ENCODE peak calls at places on chromosomes 3 and 15, in nine cellular contexts. One of them, this sample, is unnamed.
A peak's percentile ranks its signal among the peaks of the same experiment; 100 is the strongest.

GRCh38 chr3:43290961-43291360 is 4.6 kb downstream of the SNRK start:
- DNase-seq in AG09309: no peak
- DNase-seq in progenitor cell of endocrine pancreas: no peak
- DNase-seq in cardiac fibroblast: peak; percentile 47
- DNase-seq in fibroblast of pulmonary artery: peak; percentile 47
- DNase-seq in GM12878: no peak
- DNase-seq in endothelial cell: no peak
- DNase-seq in AG04450: no peak
- DNase-seq in BJ: no peak
- DNase-seq in this sample: peak; percentile 46

GRCh38 chr3:17820275-17820674 is 77.8 kb upstream of the TBC1D5 start:
- DNase-seq in AG09309: no peak
- DNase-seq in progenitor cell of endocrine pancreas: no peak
- DNase-seq in cardiac fibroblast: no peak
- DNase-seq in fibroblast of pulmonary artery: no peak
- DNase-seq in GM12878: no peak
- DNase-seq in endothelial cell: no peak
- DNase-seq in AG04450: no peak
- DNase-seq in BJ: no peak
- DNase-seq in this sample: no peak

GRCh38 chr3:11476814-11477213 is 166.9 kb downstream of the VGLL4 start:
- DNase-seq in AG09309: no peak
- DNase-seq in progenitor cell of endocrine pancreas: no peak
- DNase-seq in cardiac fibroblast: no peak
- DNase-seq in fibroblast of pulmonary artery: no peak
- DNase-seq in GM12878: no peak
- DNase-seq in endothelial cell: no peak
- DNase-seq in AG04450: no peak
- DNase-seq in BJ: no peak
- DNase-seq in this sample: no peak

GRCh38 chr3:101556064-101556463 is 5.6 kb upstream of the TRMT10C start:
- DNase-seq in AG09309: no peak
- DNase-seq in progenitor cell of endocrine pancreas: no peak
- DNase-seq in cardiac fibroblast: no peak
- DNase-seq in fibroblast of pulmonary artery: no peak
- DNase-seq in GM12878: no peak
- DNase-seq in endothelial cell: no peak
- DNase-seq in AG04450: no peak
- DNase-seq in BJ: no peak
- DNase-seq in this sample: no peak

GRCh38 chr3:50205719-50206276 is 727 bp downstream of the SLC38A3 start:
- DNase-seq in AG09309: no peak
- DNase-seq in progenitor cell of endocrine pancreas: no peak
- DNase-seq in cardiac fibroblast: no peak
- DNase-seq in fibroblast of pulmonary artery: no peak
- DNase-seq in GM12878: no peak
- DNase-seq in endothelial cell: peak; percentile 32
- DNase-seq in AG04450: no peak
- DNase-seq in BJ: no peak
- DNase-seq in this sample: peak; percentile 61

GRCh38 chr15:40054746-40055575 is 16.0 kb upstream of the SRP14 start:
- DNase-seq in AG09309: no peak
- DNase-seq in progenitor cell of endocrine pancreas: no peak
- DNase-seq in cardiac fibroblast: peak; percentile 33
- DNase-seq in fibroblast of pulmonary artery: no peak
- DNase-seq in GM12878: no peak
- DNase-seq in endothelial cell: no peak
- DNase-seq in AG04450: no peak
- DNase-seq in BJ: no peak
- DNase-seq in this sample: peak; percentile 64

GRCh38 chr15:69762373-69763148 is 309.9 kb downstream of the RPLP1 start:
- DNase-seq in AG09309: no peak
- DNase-seq in progenitor cell of endocrine pancreas: no peak
- DNase-seq in cardiac fibroblast: peak; percentile 13
- DNase-seq in fibroblast of pulmonary artery: peak; percentile 36
- DNase-seq in GM12878: no peak
- DNase-seq in endothelial cell: peak; percentile 13
- DNase-seq in AG04450: no peak
- DNase-seq in BJ: no peak
- DNase-seq in this sample: peak; percentile 54

GRCh38 chr3:58564456-58565160 is 12.6 kb downstream of the FAM107A start:
- DNase-seq in AG09309: peak; percentile 53
- DNase-seq in progenitor cell of endocrine pancreas: no peak
- DNase-seq in cardiac fibroblast: peak; percentile 90
- DNase-seq in fibroblast of pulmonary artery: peak; percentile 81
- DNase-seq in GM12878: no peak
- DNase-seq in endothelial cell: no peak
- DNase-seq in AG04450: peak; percentile 11
- DNase-seq in BJ: peak; percentile 76
- DNase-seq in this sample: no peak

GRCh38 chr15:66706840-66707239 is 4.8 kb downstream of the SMAD6 start:
- DNase-seq in AG09309: no peak
- DNase-seq in progenitor cell of endocrine pancreas: no peak
- DNase-seq in cardiac fibroblast: no peak
- DNase-seq in fibroblast of pulmonary artery: no peak
- DNase-seq in GM12878: no peak
- DNase-seq in endothelial cell: no peak
- DNase-seq in AG04450: no peak
- DNase-seq in BJ: no peak
- DNase-seq in this sample: no peak

GRCh38 chr3:187255314-187255713 is 36.2 kb downstream of the MASP1 start:
- DNase-seq in AG09309: no peak
- DNase-seq in progenitor cell of endocrine pancreas: no peak
- DNase-seq in cardiac fibroblast: no peak
- DNase-seq in fibroblast of pulmonary artery: peak; percentile 64
- DNase-seq in GM12878: no peak
- DNase-seq in endothelial cell: no peak
- DNase-seq in AG04450: no peak
- DNase-seq in BJ: no peak
- DNase-seq in this sample: no peak

GRCh38 chr3:445960-446359 is 249.4 kb downstream of the CHL1 start:
- DNase-seq in AG09309: no peak
- DNase-seq in progenitor cell of endocrine pancreas: no peak
- DNase-seq in cardiac fibroblast: no peak
- DNase-seq in fibroblast of pulmonary artery: no peak
- DNase-seq in GM12878: no peak
- DNase-seq in endothelial cell: no peak
- DNase-seq in AG04450: no peak
- DNase-seq in BJ: no peak
- DNase-seq in this sample: no peak

GRCh38 chr3:98329392-98330124 is 24.1 kb upstream of the OR5K4 start:
- DNase-seq in AG09309: peak; percentile 11
- DNase-seq in progenitor cell of endocrine pancreas: no peak
- DNase-seq in cardiac fibroblast: peak; percentile 67
- DNase-seq in fibroblast of pulmonary artery: peak; percentile 65
- DNase-seq in GM12878: peak; percentile 27
- DNase-seq in endothelial cell: peak; percentile 56
- DNase-seq in AG04450: peak; percentile 6
- DNase-seq in BJ: no peak
- DNase-seq in this sample: peak; percentile 57

GRCh38 chr15:78301326-78301725 is 1.9 kb upstream of the SKIC8 start:
- DNase-seq in AG09309: no peak
- DNase-seq in progenitor cell of endocrine pancreas: no peak
- DNase-seq in cardiac fibroblast: no peak
- DNase-seq in fibroblast of pulmonary artery: no peak
- DNase-seq in GM12878: peak; percentile 45
- DNase-seq in endothelial cell: no peak
- DNase-seq in AG04450: no peak
- DNase-seq in BJ: no peak
- DNase-seq in this sample: peak; percentile 19

GRCh38 chr3:83233715-83234114 is 1472.3 kb upstream of the GBE1 start:
- DNase-seq in AG09309: no peak
- DNase-seq in progenitor cell of endocrine pancreas: no peak
- DNase-seq in cardiac fibroblast: no peak
- DNase-seq in fibroblast of pulmonary artery: no peak
- DNase-seq in GM12878: no peak
- DNase-seq in endothelial cell: no peak
- DNase-seq in AG04450: no peak
- DNase-seq in BJ: no peak
- DNase-seq in this sample: no peak

GRCh38 chr3:83226751-83227150 is 1465.3 kb upstream of the GBE1 start:
- DNase-seq in AG09309: no peak
- DNase-seq in progenitor cell of endocrine pancreas: no peak
- DNase-seq in cardiac fibroblast: no peak
- DNase-seq in fibroblast of pulmonary artery: no peak
- DNase-seq in GM12878: no peak
- DNase-seq in endothelial cell: no peak
- DNase-seq in AG04450: no peak
- DNase-seq in BJ: no peak
- DNase-seq in this sample: no peak

GRCh38 chr3:83230376-83230775 is 1468.9 kb upstream of the GBE1 start:
- DNase-seq in AG09309: no peak
- DNase-seq in progenitor cell of endocrine pancreas: no peak
- DNase-seq in cardiac fibroblast: no peak
- DNase-seq in fibroblast of pulmonary artery: no peak
- DNase-seq in GM12878: no peak
- DNase-seq in endothelial cell: no peak
- DNase-seq in AG04450: no peak
- DNase-seq in BJ: no peak
- DNase-seq in this sample: no peak

GRCh38 chr3:83235180-83235814 is 1473.9 kb upstream of the GBE1 start:
- DNase-seq in AG09309: no peak
- DNase-seq in progenitor cell of endocrine pancreas: no peak
- DNase-seq in cardiac fibroblast: no peak
- DNase-seq in fibroblast of pulmonary artery: no peak
- DNase-seq in GM12878: no peak
- DNase-seq in endothelial cell: no peak
- DNase-seq in AG04450: no peak
- DNase-seq in BJ: no peak
- DNase-seq in this sample: no peak

DNA sequence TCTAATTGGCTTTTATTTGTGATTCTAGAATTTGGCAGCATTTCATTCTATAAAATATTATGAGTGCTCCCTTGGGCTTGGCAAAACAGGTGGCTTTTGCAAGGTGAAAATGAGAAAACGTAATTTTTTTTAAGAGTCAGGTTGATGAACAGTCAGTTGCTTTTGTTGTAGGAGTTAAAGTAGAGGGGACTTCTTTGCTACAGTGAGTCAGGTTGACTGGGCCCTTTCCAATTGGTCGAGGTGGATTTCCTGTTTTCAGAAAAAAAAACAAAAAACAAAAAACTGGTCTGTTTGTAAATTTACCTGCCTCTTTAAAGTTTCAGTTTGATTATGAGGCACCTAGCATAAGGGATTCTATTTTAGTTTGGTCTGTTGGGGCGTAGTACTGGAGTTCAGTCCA is 1469.4 kb upstream of the GBE1 start:
- DNase-seq in AG09309: no peak
- DNase-seq in progenitor cell of endocrine pancreas: no peak
- DNase-seq in cardiac fibroblast: no peak
- DNase-seq in fibroblast of pulmonary artery: no peak
- DNase-seq in GM12878: no peak
- DNase-seq in endothelial cell: no peak
- DNase-seq in AG04450: no peak
- DNase-seq in BJ: no peak
- DNase-seq in this sample: no peak
- TF ChIP-seq CTCF in AG09309: no peak
- TF ChIP-seq CTCF in progenitor cell of endocrine pancreas: no peak
- TF ChIP-seq CTCF in cardiac fibroblast: no peak
- TF ChIP-seq CTCF in fibroblast of pulmonary artery: no peak
- TF ChIP-seq CTCF in GM12878: no peak
- TF ChIP-seq CTCF in endothelial cell: no peak
- TF ChIP-seq CTCF in AG04450: no peak
- TF ChIP-seq CTCF in BJ: no peak
- TF ChIP-seq CTCF in this sample: no peak

GRCh38 chr3:96779810-96780209 is 34.6 kb upstream of the EPHA6 start:
- DNase-seq in AG09309: no peak
- DNase-seq in progenitor cell of endocrine pancreas: no peak
- DNase-seq in cardiac fibroblast: no peak
- DNase-seq in fibroblast of pulmonary artery: no peak
- DNase-seq in GM12878: no peak
- DNase-seq in endothelial cell: no peak
- DNase-seq in AG04450: no peak
- DNase-seq in BJ: no peak
- DNase-seq in this sample: peak; percentile 1
- TF ChIP-seq CTCF in AG09309: no peak
- TF ChIP-seq CTCF in progenitor cell of endocrine pancreas: no peak
- TF ChIP-seq CTCF in cardiac fibroblast: no peak
- TF ChIP-seq CTCF in fibroblast of pulmonary artery: no peak
- TF ChIP-seq CTCF in GM12878: no peak
- TF ChIP-seq CTCF in endothelial cell: peak; percentile 41
- TF ChIP-seq CTCF in AG04450: no peak
- TF ChIP-seq CTCF in BJ: no peak
- TF ChIP-seq CTCF in this sample: peak; percentile 33

DNA sequence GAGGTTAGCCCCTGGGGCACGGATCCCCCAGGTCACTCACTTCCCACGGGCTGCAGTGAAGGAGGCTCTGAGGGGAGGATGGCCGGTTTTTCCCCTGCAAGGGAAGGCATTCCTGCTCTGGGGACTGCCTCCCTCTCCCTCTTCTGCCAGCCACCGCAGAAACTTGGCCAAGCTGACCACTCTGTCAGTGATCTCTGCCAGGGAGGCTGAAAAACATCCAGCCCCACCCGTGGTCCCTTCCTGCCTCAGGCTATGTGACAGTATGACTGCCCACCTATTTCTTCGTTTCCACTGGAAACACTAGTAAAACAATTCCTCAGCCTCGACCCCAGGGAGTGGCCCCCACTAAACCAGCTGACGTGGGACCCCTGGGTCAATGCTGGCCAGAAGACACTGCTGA is 14.6 kb upstream of the FANCD2 start:
- DNase-seq in AG09309: no peak
- DNase-seq in progenitor cell of endocrine pancreas: no peak
- DNase-seq in cardiac fibroblast: no peak
- DNase-seq in fibroblast of pulmonary artery: no peak
- DNase-seq in GM12878: no peak
- DNase-seq in endothelial cell: no peak
- DNase-seq in AG04450: no peak
- DNase-seq in BJ: no peak
- DNase-seq in this sample: no peak
- TF ChIP-seq CTCF in AG09309: no peak
- TF ChIP-seq CTCF in progenitor cell of endocrine pancreas: no peak
- TF ChIP-seq CTCF in cardiac fibroblast: no peak
- TF ChIP-seq CTCF in fibroblast of pulmonary artery: no peak
- TF ChIP-seq CTCF in GM12878: no peak
- TF ChIP-seq CTCF in endothelial cell: no peak
- TF ChIP-seq CTCF in AG04450: no peak
- TF ChIP-seq CTCF in BJ: no peak
- TF ChIP-seq CTCF in this sample: no peak

DNA sequence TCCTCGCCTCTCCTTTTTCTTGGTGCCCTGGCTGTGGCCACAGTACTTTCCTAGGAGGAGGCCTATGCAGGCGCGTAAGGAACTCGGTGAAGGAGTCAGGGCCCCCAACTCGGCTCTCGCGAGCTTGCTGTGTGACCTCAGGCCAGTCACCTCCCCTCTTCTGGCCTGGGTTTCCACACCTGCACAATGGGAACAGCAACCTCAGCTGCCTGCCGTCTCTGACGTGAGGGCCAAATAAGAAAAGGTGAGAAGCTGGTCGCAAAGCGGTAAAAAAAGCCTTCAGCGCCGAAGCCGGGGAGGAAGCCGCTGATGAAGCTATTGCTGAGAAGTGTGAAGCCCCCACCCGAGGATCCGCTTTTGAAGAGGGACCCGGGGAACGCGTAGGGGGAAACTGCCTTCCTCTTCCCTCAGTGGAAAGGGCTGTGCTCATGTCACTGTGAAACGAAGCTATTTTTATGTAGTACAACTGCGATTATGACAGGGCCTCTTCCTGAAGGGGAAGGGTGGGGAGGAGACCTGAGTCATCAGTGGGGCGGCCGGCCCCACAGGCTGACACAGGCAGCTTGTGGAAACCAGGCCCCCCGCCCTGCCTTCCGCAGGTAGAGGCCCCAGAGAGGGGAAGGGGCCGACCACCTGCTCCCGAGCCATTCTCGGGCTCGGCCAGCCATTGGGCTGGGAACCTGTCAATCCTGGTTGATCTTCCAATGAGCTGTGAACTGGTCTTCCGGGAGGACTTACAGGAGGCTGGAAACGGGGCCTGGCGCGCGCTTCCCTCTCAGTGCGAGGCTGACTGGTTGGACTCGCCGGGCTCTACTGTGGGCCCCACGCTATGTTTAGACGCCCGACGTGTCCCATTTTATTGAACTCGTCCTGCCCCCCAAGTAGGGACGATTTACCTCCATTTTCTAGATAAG is 18.0 kb upstream of the ANKDD1A start:
- DNase-seq in AG09309: peak; percentile 54
- DNase-seq in progenitor cell of endocrine pancreas: peak; percentile 91
- DNase-seq in cardiac fibroblast: peak; percentile 96
- DNase-seq in fibroblast of pulmonary artery: peak; percentile 97
- DNase-seq in GM12878: peak; percentile 99
- DNase-seq in endothelial cell: peak; percentile 91
- DNase-seq in AG04450: peak; percentile 81
- DNase-seq in BJ: peak; percentile 39
- DNase-seq in this sample: peak; percentile 100
- TF ChIP-seq CTCF in AG09309: no peak
- TF ChIP-seq CTCF in progenitor cell of endocrine pancreas: no peak
- TF ChIP-seq CTCF in cardiac fibroblast: no peak
- TF ChIP-seq CTCF in fibroblast of pulmonary artery: no peak
- TF ChIP-seq CTCF in GM12878: no peak
- TF ChIP-seq CTCF in endothelial cell: no peak
- TF ChIP-seq CTCF in AG04450: no peak
- TF ChIP-seq CTCF in BJ: no peak
- TF ChIP-seq CTCF in this sample: no peak

This sample was measured in NB4.